ENCODE peak calls at places on chromosomes 1 and 21, in eight cellular contexts. M is spleen, W is fibroblast of lung, X is MCF 10A, G is ascending aorta, S is AG04450, N is OCI-LY7, O is Calu3. U is an unnamed sample.

GRCh38 chr1:239617259-239617658 is 230.9 kb downstream of the CHRM3 start:
- DNase-seq in M (no peak), W (no peak), X (no peak), G (no peak), S (no peak), N (no peak), O (no peak), U (no peak)

GRCh38 chr1:21335750-21336168 is 45.5 kb upstream of the ECE1 start:
- DNase-seq in M (peak; percentile 79), W (no peak), X (peak; percentile 86), G (no peak), S (no peak), N (no peak), O (peak; percentile 88), U (no peak)

GRCh38 chr21:42649122-42650032 is 4.0 kb upstream of the PDE9A start:
- DNase-seq in M (peak; percentile 58), W (no peak), X (no peak), G (no peak), S (no peak), N (no peak), O (no peak), U (no peak)

GRCh38 chr1:17909634-17910033 is 154.5 kb downstream of the ACTL8 start:
- DNase-seq in M (peak; percentile 47), W (peak; percentile 3), X (peak; percentile 42), G (no peak), S (no peak), N (no peak), O (no peak), U (no peak)

GRCh38 chr1:202411421-202411820 is 62.9 kb downstream of the PPP1R12B start:
- DNase-seq in M (no peak), W (peak; percentile 23), X (no peak), G (no peak), S (no peak), N (no peak), O (no peak), U (no peak)

GRCh38 chr1:230825061-230825803 is 43.1 kb downstream of the C1orf198 start:
- DNase-seq in M (no peak), W (peak; percentile 67), X (peak; percentile 97), G (peak; percentile 66), S (peak; percentile 46), N (no peak), O (peak; percentile 50), U (no peak)

GRCh38 chr1:28458237-28459228 is 47.3 kb upstream of the RCC1 start:
- DNase-seq in M (no peak), W (peak; percentile 32), X (no peak), G (no peak), S (no peak), N (no peak), O (no peak), U (no peak)

GRCh38 chr21:44487831-44488230 is 32.5 kb downstream of the LRRC3 start:
- DNase-seq in M (peak; percentile 58), W (no peak), X (peak; percentile 24), G (no peak), S (no peak), N (peak; percentile 36), O (no peak), U (no peak)

GRCh38 chr1:226838456-226838855 is 32.0 kb upstream of the PSEN2 start:
- DNase-seq in M (no peak), W (no peak), X (no peak), G (no peak), S (no peak), N (no peak), O (no peak), U (no peak)

GRCh38 chr21:20040768-20041167 is 957.4 kb upstream of the NCAM2 start:
- DNase-seq in M (no peak), W (no peak), X (peak; percentile 21), G (no peak), S (no peak), N (no peak), O (no peak), U (no peak)

GRCh38 chr1:217109928-217110327 is 386.7 kb upstream of the ESRRG start:
- DNase-seq in M (no peak), W (no peak), X (no peak), G (no peak), S (no peak), N (no peak), O (no peak), U (no peak)

GRCh38 chr1:81681104-81681503 is 119.6 kb upstream of the ADGRL2 start:
- DNase-seq in M (no peak), W (peak; percentile 28), X (no peak), G (no peak), S (no peak), N (no peak), O (no peak), U (no peak)

GRCh38 chr1:14969006-14969405 is 184.5 kb upstream of the TMEM51 start:
- DNase-seq in M (no peak), W (no peak), X (no peak), G (no peak), S (no peak), N (no peak), O (no peak), U (no peak)

GRCh38 chr1:1619917-1620361 is 4.6 kb downstream of the MIB2 start:
- DNase-seq in M (no peak), W (no peak), X (no peak), G (no peak), S (no peak), N (peak; percentile 27), O (no peak), U (no peak)

GRCh38 chr1:111864862-111865261 is 109.2 kb downstream of the DDX20 start:
- DNase-seq in M (peak; percentile 9), W (no peak), X (peak; percentile 14), G (no peak), S (no peak), N (peak; percentile 13), O (no peak), U (no peak)

GRCh38 chr1:38474738-38475623 is 384.6 kb downstream of the RRAGC start:
- DNase-seq in M (peak; percentile 79), W (no peak), X (no peak), G (no peak), S (no peak), N (peak; percentile 94), O (no peak), U (no peak)

GRCh38 chr1:157157481-157158190 is 19.4 kb upstream of the ETV3 start:
- DNase-seq in M (no peak), W (peak; percentile 64), X (peak; percentile 34), G (no peak), S (no peak), N (no peak), O (no peak), U (no peak)

GRCh38 chr1:116910379-116911165 is 856 bp downstream of the PTGFRN start:
- DNase-seq in M (peak; percentile 84), W (peak; percentile 46), X (peak; percentile 48), G (peak; percentile 68), S (no peak), N (no peak), O (peak; percentile 38), U (no peak)

GRCh38 chr1:222299524-222299923 is 248.4 kb downstream of the HHIPL2 start:
- DNase-seq in M (no peak), W (no peak), X (no peak), G (no peak), S (no peak), N (no peak), O (no peak), U (no peak)

GRCh38 chr1:1073743-1074587 is at the start of gene RNF223:
- DNase-seq in M (peak; percentile 72), W (no peak), X (peak; percentile 49), G (no peak), S (no peak), N (no peak), O (peak; percentile 94), U (no peak)

GRCh38 chr21:38404134-38404533 is 94.1 kb downstream of the ERG start:
- DNase-seq in M (no peak), W (no peak), X (no peak), G (no peak), S (no peak), N (no peak), O (no peak), U (no peak)
- TF ChIP-seq CTCF in M (no peak), W (no peak), X (no peak), G (no peak), S (no peak), N (no peak), O (no peak), U (no peak)

DNA sequence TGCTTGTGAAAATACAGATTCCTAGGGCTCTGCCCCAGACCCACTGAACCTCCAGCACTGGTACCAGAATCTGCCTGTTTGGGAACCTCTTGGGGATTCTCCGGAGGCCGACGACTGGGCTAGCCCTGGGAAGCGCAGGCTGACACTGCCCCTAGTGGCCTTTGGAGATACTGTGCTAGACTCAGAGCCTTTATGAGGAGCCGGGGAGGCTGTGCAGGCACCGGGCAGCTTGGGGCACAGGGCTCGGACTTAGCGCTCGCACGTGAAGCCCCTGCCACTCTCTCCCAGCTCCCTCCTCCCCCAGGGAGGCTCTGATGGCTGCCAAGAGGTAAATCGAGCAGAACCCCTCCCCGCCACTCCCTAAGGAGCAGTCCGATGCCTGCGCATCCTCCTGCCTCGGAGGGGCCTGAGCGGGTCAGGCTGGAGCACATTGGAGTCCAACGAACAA is 144.6 kb upstream of the TNR start:
- DNase-seq in M (no peak), W (peak; percentile 17), X (peak; percentile 61), G (peak; percentile 78), S (no peak), N (peak; percentile 30), O (peak; percentile 62), U (peak; percentile 81)
- TF ChIP-seq CTCF in M (no peak), W (peak; percentile 52), X (peak; percentile 84), G (peak; percentile 91), S (peak; percentile 87), N (peak; percentile 80), O (peak; percentile 69), U (no peak)

DNA sequence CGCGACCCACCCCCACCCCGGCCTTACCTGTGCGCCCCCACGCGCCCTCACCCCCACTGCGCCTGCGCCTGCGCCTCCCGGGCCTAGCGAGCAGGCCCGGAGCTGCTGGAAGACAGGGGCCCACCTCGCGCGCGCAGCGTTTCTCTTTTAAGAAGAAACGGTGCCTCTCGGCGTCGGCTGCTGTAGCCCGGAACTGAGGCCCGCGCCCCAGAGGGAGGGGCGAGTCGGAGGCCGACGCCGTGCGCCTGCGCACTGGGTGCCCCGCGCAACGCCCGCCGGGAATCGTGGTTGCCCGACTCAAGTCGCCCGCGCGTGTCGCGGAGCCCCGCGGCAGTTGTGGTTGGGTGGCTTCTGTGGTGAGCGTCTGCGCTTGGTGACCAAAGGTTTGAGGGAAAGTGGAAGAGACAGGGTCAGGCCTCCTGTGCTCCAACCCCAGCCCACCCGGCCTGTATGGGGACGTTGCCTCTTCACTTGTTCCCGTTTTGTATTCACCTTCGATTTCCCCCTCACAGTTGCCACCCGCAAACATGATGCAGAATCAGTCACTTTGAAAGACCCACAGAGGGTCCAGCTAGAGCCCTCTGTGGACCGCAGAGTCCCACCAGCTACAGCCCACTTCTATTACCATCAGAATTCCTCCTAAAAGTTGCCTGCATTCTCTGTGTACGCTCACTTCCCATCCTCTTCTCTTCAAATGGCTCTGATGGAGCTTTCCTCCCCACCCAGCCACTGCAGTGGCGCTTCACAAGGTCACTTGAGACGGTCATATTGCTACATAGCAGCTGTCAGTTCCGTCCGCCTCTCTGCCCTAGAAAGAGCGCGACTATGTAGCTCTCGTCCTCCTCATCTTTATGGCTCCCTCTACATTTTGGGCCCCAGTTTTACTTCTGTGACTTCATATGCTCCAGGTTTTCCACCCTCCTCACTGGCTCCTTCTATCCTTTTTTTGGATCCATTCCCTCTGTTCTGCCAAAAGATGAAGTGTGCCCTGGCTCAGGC is at the start of gene ZNF692:
- DNase-seq in M (peak; percentile 100), W (peak; percentile 97), X (peak; percentile 100), G (peak; percentile 99), S (peak; percentile 88), N (peak; percentile 99), O (peak; percentile 97), U (peak; percentile 99)
- TF ChIP-seq CTCF in M (no peak), W (no peak), X (no peak), G (no peak), S (no peak), N (no peak), O (no peak), U (no peak)

GRCh38 chr1:26858160-26858559 is 4.8 kb upstream of the SFN start:
- DNase-seq in M (no peak), W (no peak), X (peak; percentile 54), G (no peak), S (no peak), N (no peak), O (no peak), U (no peak)
- TF ChIP-seq CTCF in M (no peak), W (no peak), X (no peak), G (no peak), S (no peak), N (no peak), O (no peak), U (no peak)

U was measured in lower leg skin.